ENCODE peak calls at places on chromosomes 11 and 22, in eight cellular contexts. Y is small intestine; B is CD8-positive, alpha-beta T cell; F is cardiac muscle cell; X is adrenal gland; P is dorsolateral prefrontal cortex; I is astrocyte of the spinal cord; A is neuronal stem cell. U is an unnamed sample.

GRCh38 chr11:133947298-133947905 is 9.4 kb downstream of the IGSF9B start:
- DNase-seq in X (peak; percentile 46), B (peak; percentile 72), Y (no peak), P (no peak), I (peak; percentile 29), F (peak; percentile 63), A (peak; percentile 66), U (no peak)

GRCh38 chr11:93477684-93478234 is 65.4 kb downstream of the SMCO4 start:
- DNase-seq in Y (no peak), P (no peak), B (no peak), I (peak; percentile 19), X (no peak), A (peak; percentile 88), F (no peak), U (peak; percentile 72)

GRCh38 chr22:48567213-48567975 is 1260.3 kb downstream of the BRD1 start:
- DNase-seq in F (no peak), B (no peak), A (no peak), Y (no peak), I (no peak), P (no peak), X (no peak), U (no peak)

GRCh38 chr11:14622241-14622954 is 21.2 kb upstream of the PDE3B start:
- DNase-seq in X (no peak), F (peak; percentile 31), Y (no peak), P (no peak), A (no peak), I (no peak), B (peak; percentile 42), U (no peak)

GRCh38 chr11:122917311-122917710 is 34.8 kb downstream of the JHY start:
- DNase-seq in X (no peak), I (peak; percentile 35), P (no peak), F (peak; percentile 19), B (no peak), Y (no peak), A (no peak), U (no peak)

GRCh38 chr22:45880732-45881523 is 96.0 kb downstream of the WNT7B start:
- DNase-seq in P (peak; percentile 50), X (no peak), A (no peak), F (no peak), Y (no peak), I (no peak), B (no peak), U (no peak)

GRCh38 chr11:33089776-33090175 is 50.4 kb downstream of the TCP11L1 start:
- DNase-seq in A (no peak), P (no peak), I (peak; percentile 6), X (no peak), Y (peak; percentile 21), F (peak; percentile 19), B (no peak), U (no peak)

GRCh38 chr22:20238567-20239062 is 29.5 kb downstream of the RTN4R start:
- DNase-seq in Y (peak; percentile 69), F (no peak), A (peak; percentile 38), P (peak; percentile 72), X (peak; percentile 26), B (peak; percentile 56), I (no peak), U (peak; percentile 66)

GRCh38 chr11:105719073-105719846 is 109.4 kb downstream of the GRIA4 start:
- DNase-seq in F (peak; percentile 1), I (peak; percentile 87), P (no peak), A (no peak), Y (no peak), X (no peak), B (no peak), U (no peak)

GRCh38 chr11:88384004-88384677 is 46.6 kb upstream of the CTSC start:
- DNase-seq in I (peak; percentile 69), F (peak; percentile 44), Y (no peak), A (no peak), X (no peak), B (no peak), P (no peak), U (no peak)

GRCh38 chr11:117814766-117815261 is 9.7 kb downstream of the FXYD2 start:
- DNase-seq in P (no peak), X (peak; percentile 81), A (no peak), F (peak; percentile 42), Y (peak; percentile 90), I (peak; percentile 27), B (peak; percentile 91), U (no peak)

GRCh38 chr11:14969922-14970323 is 2.2 kb downstream of the CALCA start:
- DNase-seq in F (peak; percentile 33), X (peak; percentile 19), B (peak; percentile 32), A (peak; percentile 63), P (no peak), I (no peak), Y (peak; percentile 16), U (no peak)

GRCh38 chr11:10659339-10660216 is 34.0 kb downstream of the IRAG1 start:
- DNase-seq in B (no peak), Y (peak; percentile 56), X (peak; percentile 86), A (no peak), F (peak; percentile 77), I (peak; percentile 91), P (no peak), U (no peak)

GRCh38 chr22:50612168-50612714 is 11.6 kb downstream of the MAPK8IP2 start:
- DNase-seq in B (no peak), I (no peak), X (no peak), Y (no peak), A (no peak), F (no peak), P (no peak), U (no peak)

GRCh38 chr22:19723990-19724827 is 870 bp downstream of the GP1BB start:
- DNase-seq in I (no peak), Y (no peak), P (no peak), X (no peak), F (peak; percentile 22), B (no peak), A (peak; percentile 67), U (no peak)

GRCh38 chr11:94806436-94806835 is 38.3 kb downstream of the AMOTL1 start:
- DNase-seq in B (no peak), X (no peak), F (no peak), I (no peak), Y (no peak), P (no peak), A (no peak), U (no peak)

GRCh38 chr11:70816156-70816678 is 417.9 kb downstream of the CTTN start:
- DNase-seq in I (no peak), P (no peak), Y (no peak), B (no peak), X (no peak), A (no peak), F (no peak), U (no peak)

GRCh38 chr11:102345923-102346322 is 1.1 kb upstream of the BIRC2 start:
- DNase-seq in A (peak; percentile 1), I (peak; percentile 59), X (no peak), F (peak; percentile 24), P (no peak), B (peak; percentile 42), Y (no peak), U (no peak)
- H3K4me3 ChIP-seq in A (peak overlapping the region; percentile 61), I (peak overlapping the region; percentile 88), X (no peak overlapping the region), F (peak overlapping the region; percentile 47), P (peak overlapping the region; percentile 86), B (peak overlapping the region; percentile 60), Y (no peak overlapping the region), U (no peak overlapping the region)

DNA sequence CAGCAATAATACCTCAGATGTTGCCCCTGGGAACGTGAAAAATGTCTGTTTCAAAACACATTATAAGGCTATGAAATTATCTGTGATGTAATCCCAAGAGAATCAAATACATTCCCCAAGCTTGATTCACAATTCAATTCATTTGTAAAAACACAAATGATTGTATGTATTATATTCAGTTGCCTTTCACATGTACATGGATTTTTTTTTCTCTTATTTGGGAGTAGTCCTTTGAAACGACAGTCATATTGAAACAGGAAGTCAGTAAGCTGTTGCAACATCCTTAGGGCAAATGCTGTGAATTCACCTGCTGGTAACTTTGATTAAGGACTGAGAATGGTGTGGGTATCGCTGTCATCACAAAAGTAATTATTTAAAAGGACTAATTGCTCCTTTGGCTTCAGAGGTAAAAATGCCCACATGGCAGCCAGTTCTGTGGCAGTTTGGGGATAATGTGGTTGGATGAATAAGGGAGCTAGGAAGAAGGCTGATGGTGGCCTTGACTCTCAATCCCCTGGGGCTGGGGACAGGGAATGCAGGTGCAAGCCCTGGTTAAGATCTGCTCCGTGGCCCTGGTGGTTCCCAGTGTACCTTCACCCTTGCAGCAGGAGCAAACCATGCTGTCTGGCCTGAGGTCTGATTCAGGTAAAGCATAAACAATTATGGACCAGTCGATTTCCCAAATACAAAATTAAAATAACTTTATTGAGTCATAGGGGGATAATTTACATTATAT is 13.3 kb downstream of the EHF start:
- DNase-seq in X (no peak), B (no peak), A (no peak), P (no peak), I (no peak), F (peak; percentile 58), Y (peak; percentile 78), U (no peak)
- H3K4me3 ChIP-seq in X (no peak overlapping the region), B (no peak overlapping the region), A (no peak overlapping the region), P (no peak overlapping the region), I (no peak overlapping the region), F (no peak overlapping the region), Y (no peak overlapping the region), U (no peak overlapping the region)

DNA sequence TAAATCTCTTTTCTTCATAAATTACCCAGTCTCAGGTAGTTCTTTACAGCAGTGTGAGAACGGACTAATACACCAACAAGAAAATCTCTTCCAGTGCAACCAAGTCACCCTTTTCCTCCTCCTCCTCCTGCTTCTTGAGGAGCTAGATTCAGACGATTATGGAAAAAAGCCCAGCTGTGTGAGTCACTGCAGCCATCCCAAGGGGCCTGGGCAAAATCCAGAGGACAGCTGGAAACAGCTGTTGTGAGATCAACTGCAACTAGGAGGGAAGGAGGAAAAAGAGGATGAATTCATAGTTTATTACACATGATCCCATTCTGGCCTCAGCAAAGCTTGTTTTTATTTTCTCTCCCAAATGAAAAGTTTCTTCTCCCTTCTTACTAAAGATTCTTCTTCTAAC is 32.9 kb downstream of the RBFOX2 start:
- DNase-seq in B (no peak), Y (no peak), F (peak; percentile 97), P (peak; percentile 62), A (no peak), I (peak; percentile 97), X (peak; percentile 78), U (no peak)
- H3K4me3 ChIP-seq in B (no peak overlapping the region), Y (no peak overlapping the region), F (no peak overlapping the region), P (no peak overlapping the region), A (no peak overlapping the region), I (no peak overlapping the region), X (no peak overlapping the region), U (no peak overlapping the region)

DNA sequence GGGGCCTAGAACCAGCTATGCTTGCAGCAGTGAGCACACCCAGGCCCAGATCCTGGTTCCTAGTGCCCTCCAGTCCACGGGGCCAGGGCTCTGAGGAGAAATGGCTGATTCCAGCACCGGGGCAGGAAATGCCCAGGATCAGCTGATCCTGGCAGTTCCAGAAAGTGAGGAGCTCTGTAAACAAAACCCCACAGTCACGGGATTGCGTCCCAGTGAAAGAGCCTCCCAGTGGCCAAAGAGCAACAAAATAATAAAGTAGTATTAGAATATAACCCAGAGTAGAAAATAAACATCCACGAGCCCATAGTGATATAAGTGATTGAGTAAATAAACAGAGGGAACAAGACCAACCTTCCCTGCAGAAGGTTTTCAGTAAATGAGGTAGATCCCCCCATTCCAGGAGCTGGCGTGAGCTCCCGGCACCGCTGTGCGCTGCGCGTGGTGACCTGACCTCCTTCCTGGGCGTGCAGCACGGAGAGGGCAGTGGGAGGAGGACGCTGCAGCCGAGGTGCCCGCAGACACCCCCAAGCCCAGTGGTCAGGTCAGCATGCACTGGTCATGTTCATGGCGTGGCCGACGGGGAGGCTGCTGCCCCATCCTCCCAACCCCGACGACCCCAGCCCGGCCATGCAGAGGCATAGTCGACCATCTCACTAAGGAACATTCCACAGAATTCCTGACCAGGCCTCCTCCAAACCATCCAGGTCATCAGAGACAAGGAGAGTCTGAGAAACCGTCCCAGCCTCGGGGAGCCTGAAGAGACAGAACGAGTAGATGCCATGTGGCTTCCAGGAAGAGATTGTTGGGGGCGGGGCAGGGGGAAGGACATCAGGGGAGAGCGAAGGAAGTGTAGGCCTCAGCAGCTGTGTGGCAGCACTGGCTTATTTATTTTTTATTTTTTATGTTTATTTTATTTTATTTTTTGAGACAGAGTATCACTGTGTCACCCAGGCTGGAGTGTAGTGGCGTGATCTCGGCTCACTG is 19.9 kb downstream of the PTDSS2 start:
- DNase-seq in Y (peak; percentile 66), X (peak; percentile 89), P (peak; percentile 75), B (no peak), A (no peak), I (peak; percentile 52), F (peak; percentile 90), U (no peak)
- H3K4me3 ChIP-seq in Y (no peak overlapping the region), X (no peak overlapping the region), P (peak overlapping the region; percentile 51), B (no peak overlapping the region), A (no peak overlapping the region), I (no peak overlapping the region), F (no peak overlapping the region), U (no peak overlapping the region)